ENCODE peak calls at places on chromosomes 13 and 19, in eight cellular contexts. N, G, X, E, W, P, V and T are unnamed samples.

GRCh38 chr13:110758195-110758594 is 44.7 kb downstream of the ING1 start:
- DNase-seq in X (peak; percentile 65), E (peak; percentile 5), G (no peak), P (no peak), W (no peak), N (no peak), V (no peak), T (no peak)

GRCh38 chr13:105773887-105774538 is 761.4 kb downstream of the EFNB2 start:
- DNase-seq in E (peak; percentile 67), X (peak; percentile 4), P (no peak), G (no peak), V (peak; percentile 9), N (no peak), W (no peak), T (no peak)

GRCh38 chr19:3123956-3124355 is 11.9 kb upstream of the GNA15 start:
- DNase-seq in W (no peak), G (no peak), P (no peak), N (no peak), V (no peak), E (no peak), X (no peak), T (no peak)

GRCh38 chr13:30504081-30504480 is 38.3 kb upstream of the HMGB1 start:
- DNase-seq in E (no peak), V (no peak), P (no peak), W (no peak), N (no peak), G (no peak), X (peak; percentile 20), T (no peak)

GRCh38 chr19:41895745-41896580 is 13.0 kb downstream of the ARHGEF1 start:
- DNase-seq in E (no peak), X (no peak), N (no peak), W (peak; percentile 67), P (no peak), G (no peak), V (no peak), T (no peak)

GRCh38 chr19:8259142-8259921 is 48.8 kb downstream of the CD320 start:
- DNase-seq in G (no peak), W (no peak), X (no peak), V (no peak), N (no peak), P (no peak), E (no peak), T (no peak)

GRCh38 chr19:41341669-41342490 is 11.8 kb downstream of the TGFB1 start:
- DNase-seq in G (no peak), P (no peak), W (no peak), N (no peak), V (no peak), X (no peak), E (no peak), T (no peak)

GRCh38 chr13:67224148-67224846 is 5.8 kb downstream of the PCDH9 start:
- DNase-seq in X (peak; percentile 83), W (peak; percentile 67), E (peak; percentile 22), G (peak; percentile 58), V (no peak), N (peak; percentile 3), P (peak; percentile 54), T (peak; percentile 40)

GRCh38 chr13:34577051-34577450 is 365.0 kb upstream of the NBEA start:
- DNase-seq in W (no peak), V (no peak), X (no peak), N (no peak), G (no peak), E (peak; percentile 11), P (peak; percentile 9), T (no peak)

GRCh38 chr19:22628401-22628800 is 5.7 kb upstream of the ZNF492 start:
- DNase-seq in X (no peak), W (no peak), G (no peak), E (no peak), V (no peak), N (no peak), P (no peak), T (no peak)

GRCh38 chr13:60331249-60332012 is 65.6 kb upstream of the TDRD3 start:
- DNase-seq in X (no peak), P (no peak), W (no peak), G (no peak), V (no peak), E (no peak), N (no peak), T (no peak)

GRCh38 chr13:75618308-75618707 is 17.8 kb upstream of the LMO7 start:
- DNase-seq in P (no peak), W (no peak), X (no peak), N (no peak), E (no peak), G (no peak), V (no peak), T (no peak)